ENCODE peak calls at places on chromosome 22, in nine cellular contexts. E is lung; J is HFF-Myc; O is H9; F is astrocyte of the spinal cord; M is Peyer's patch; K is GM13976; R is CD8-positive, alpha-beta T cell; L is thoracic aorta. Z is an unnamed sample.

GRCh38 chr22:48489551-48490512 is 1337.8 kb downstream of the BRD1 start:
- DNase-seq in O (peak), M (peak), F (peak), J (no peak), K (no peak), R (no peak), E (no peak), L (no peak), Z (no peak)

GRCh38 chr22:47695176-47695575 is 932.7 kb downstream of the TBC1D22A start:
- DNase-seq in L (no peak), K (no peak), E (no peak), R (no peak), O (no peak), F (no peak), J (no peak), M (no peak), Z (no peak)

GRCh38 chr22:45424241-45424731 is 10.8 kb downstream of the RIBC2 start:
- DNase-seq in L (no peak), R (no peak), O (no peak), F (no peak), J (no peak), E (peak), M (no peak), K (no peak), Z (no peak)

GRCh38 chr22:37661160-37661924 is 2.8 kb downstream of the PDXP start:
- DNase-seq in R (no peak), J (no peak), E (no peak), L (no peak), O (no peak), K (no peak), F (peak), M (no peak), Z (no peak)

GRCh38 chr22:26170112-26170492 is 840 bp downstream of the SEZ6L start:
- DNase-seq in M (no peak), F (no peak), J (no peak), R (no peak), L (no peak), E (no peak), K (peak), O (peak), Z (no peak)

GRCh38 chr22:41830174-41830573 is 2.7 kb upstream of the SREBF2 start:
- DNase-seq in F (no peak), J (no peak), L (no peak), E (no peak), K (no peak), M (no peak), O (peak), R (no peak), Z (no peak)

GRCh38 chr22:44431256-44431655 is 66.8 kb downstream of the RTL6 start:
- DNase-seq in E (no peak), O (no peak), F (no peak), L (no peak), J (no peak), R (no peak), K (peak), M (no peak), Z (no peak)

GRCh38 chr22:39928556-39929401 is 27.9 kb downstream of the GRAP2 start:
- DNase-seq in F (no peak), M (no peak), L (no peak), E (no peak), O (no peak), K (no peak), R (no peak), J (no peak), Z (no peak)

GRCh38 chr22:32693102-32693501 is 108.4 kb upstream of the TIMP3 start:
- DNase-seq in F (no peak), R (no peak), K (no peak), L (no peak), O (no peak), J (no peak), E (no peak), M (no peak), Z (no peak)

GRCh38 chr22:45091254-45091854 is 72.4 kb upstream of the NUP50 start:
- DNase-seq in J (no peak), M (peak), F (no peak), O (no peak), E (no peak), K (no peak), R (no peak), L (no peak), Z (no peak)

GRCh38 chr22:28874061-28874460 is 9.3 kb upstream of the ZNRF3 start:
- DNase-seq in M (no peak), O (no peak), L (no peak), E (no peak), K (no peak), F (no peak), J (no peak), R (no peak), Z (no peak)

GRCh38 chr22:41197808-41198585 is 7.1 kb upstream of the L3MBTL2 start:
- DNase-seq in K (no peak), E (no peak), L (no peak), F (no peak), O (no peak), R (no peak), J (no peak), M (peak), Z (no peak)

GRCh38 chr22:37184380-37184755 is 3.7 kb downstream of the C1QTNF6 start:
- DNase-seq in K (no peak), R (no peak), E (no peak), L (no peak), F (no peak), O (no peak), J (no peak), M (peak), Z (no peak)

GRCh38 chr22:27800250-27801131 is 1.1 kb downstream of the MN1 start:
- DNase-seq in M (no peak), K (no peak), R (no peak), J (no peak), E (no peak), O (no peak), F (peak), L (no peak), Z (no peak)

GRCh38 chr22:32810241-32811133 is 9.0 kb downstream of the TIMP3 start:
- DNase-seq in R (no peak), J (no peak), O (peak), M (no peak), E (no peak), L (no peak), K (no peak), F (no peak), Z (no peak)

GRCh38 chr22:48004936-48005335 is 1242.5 kb downstream of the TBC1D22A start:
- DNase-seq in M (no peak), E (no peak), O (no peak), R (no peak), L (no peak), K (no peak), J (no peak), F (no peak), Z (no peak)

GRCh38 chr22:38618258-38618657 is 37.9 kb downstream of the FAM227A start:
- DNase-seq in J (no peak), L (no peak), R (no peak), M (no peak), K (no peak), E (no peak), F (no peak), O (no peak), Z (no peak)

GRCh38 chr22:42945736-42946135 is 69.2 kb downstream of the PACSIN2 start:
- DNase-seq in F (no peak), J (no peak), O (no peak), E (no peak), K (no peak), M (no peak), R (no peak), L (no peak), Z (no peak)

GRCh38 chr22:17587631-17588030 is 24.3 kb downstream of the SLC25A18 start:
- DNase-seq in R (no peak), O (no peak), M (no peak), E (no peak), J (no peak), L (no peak), K (no peak), F (no peak), Z (no peak)

GRCh38 chr22:39266398-39267030 is 21.7 kb upstream of the PDGFB start:
- DNase-seq in J (no peak), M (no peak), K (peak), F (no peak), E (no peak), R (no peak), O (no peak), L (no peak), Z (no peak)

GRCh38 chr22:23233746-23234408 is 53.6 kb downstream of the BCR start:
- DNase-seq in E (no peak), L (no peak), F (peak), J (no peak), O (no peak), K (no peak), R (no peak), M (no peak), Z (no peak)

GRCh38 chr22:33529424-33530113 is 390.7 kb downstream of the LARGE1 start:
- DNase-seq in K (no peak), F (peak), E (no peak), R (no peak), L (no peak), J (no peak), M (no peak), O (no peak), Z (no peak)

GRCh38 chr22:21942407-21942895 is 10.2 kb downstream of the PPM1F start:
- DNase-seq in O (no peak), R (no peak), F (peak), E (peak), M (peak), K (no peak), J (peak), L (no peak), Z (no peak)

GRCh38 chr22:19713650-19714319 is 518 bp upstream of the SEPTIN5 start:
- DNase-seq in L (no peak), R (no peak), E (no peak), M (no peak), F (no peak), J (no peak), O (no peak), K (no peak), Z (no peak)

GRCh38 chr22:39959640-39960447 is at the start of gene TMA7B:
- DNase-seq in L (no peak), O (peak), J (peak), F (peak), M (no peak), E (no peak), K (no peak), R (no peak), Z (no peak)

GRCh38 chr22:45450931-45451651 is 37.6 kb downstream of the RIBC2 start:
- DNase-seq in L (no peak), J (peak), M (no peak), K (no peak), E (no peak), R (no peak), F (peak), O (no peak), Z (no peak)

GRCh38 chr22:19018256-19018655 is 82.2 kb upstream of the PRODH start:
- DNase-seq in R (no peak), J (no peak), F (no peak), M (no peak), O (no peak), E (no peak), K (no peak), L (no peak), Z (no peak)

GRCh38 chr22:29457730-29458129 is 19.3 kb downstream of the RFPL1 start:
- DNase-seq in F (peak), O (peak), K (peak), R (no peak), L (no peak), J (peak), M (no peak), E (peak), Z (no peak)

GRCh38 chr22:28237092-28237491 is 318.0 kb upstream of the PITPNB start:
- DNase-seq in L (no peak), O (no peak), K (no peak), F (no peak), J (no peak), R (no peak), M (no peak), E (no peak), Z (no peak)

DNA sequence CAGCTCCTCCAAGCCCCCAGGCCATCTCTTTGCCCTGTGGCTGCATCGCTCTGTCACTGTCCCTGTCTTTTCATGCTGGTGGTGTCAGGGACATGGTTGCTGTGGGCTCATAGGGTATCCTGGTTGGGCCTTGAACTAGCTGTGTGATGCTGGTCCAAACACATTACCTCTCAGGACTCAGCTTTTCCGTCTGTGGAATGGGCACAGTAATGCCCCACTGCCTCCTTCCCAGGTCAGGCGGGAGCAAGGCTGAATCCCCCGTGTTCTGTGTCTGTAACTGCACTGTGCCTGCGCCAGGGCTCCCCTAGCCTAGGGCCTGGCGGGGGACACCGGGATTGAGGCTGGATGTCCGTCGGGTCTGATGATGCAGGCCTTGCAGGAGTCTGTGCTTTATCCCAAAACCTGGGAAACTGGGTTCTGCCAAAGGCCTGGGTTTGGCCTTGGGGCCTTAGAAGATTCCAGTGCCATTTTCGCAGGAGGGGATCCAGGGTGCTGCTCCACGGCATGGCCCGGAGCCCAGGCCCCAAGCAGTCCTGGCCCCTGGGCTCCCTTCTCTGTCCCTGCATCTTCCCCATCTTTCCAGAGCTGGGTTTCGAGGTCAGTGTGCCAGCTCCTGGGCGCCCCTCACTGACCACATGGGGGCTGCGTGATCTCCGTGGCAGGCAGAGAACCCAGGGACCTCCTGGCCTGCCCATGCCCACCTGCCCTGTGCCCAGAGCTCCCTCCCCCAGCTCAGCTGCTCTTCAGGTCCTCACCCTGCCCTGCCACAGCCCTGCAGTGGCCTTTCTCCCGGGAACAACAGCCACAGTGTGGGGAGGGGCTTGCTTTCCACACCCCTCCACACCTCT is 32.7 kb upstream of the CELSR1 start:
- DNase-seq in K (no peak), R (no peak), J (no peak), F (no peak), O (no peak), M (peak), E (no peak), L (no peak), Z (no peak)
- TF ChIP-seq CTCF in K (no peak), R (no peak), J (no peak), F (no peak), O (no peak), M (no peak), E (no peak), L (no peak), Z (no peak)

GRCh38 chr22:50688448-50688847 is 15.8 kb downstream of the SHANK3 start:
- DNase-seq in E (no peak), K (no peak), M (peak), F (no peak), O (no peak), L (no peak), R (no peak), J (no peak), Z (no peak)

GRCh38 chr22:50694766-50695420 is 22.3 kb downstream of the SHANK3 start:
- DNase-seq in O (no peak), R (no peak), K (no peak), F (no peak), M (peak), J (no peak), L (no peak), E (no peak), Z (no peak)

GRCh38 chr22:50693462-50693861 is 20.8 kb downstream of the SHANK3 start:
- DNase-seq in L (no peak), O (no peak), F (no peak), R (no peak), E (no peak), K (no peak), M (no peak), J (no peak), Z (no peak)

GRCh38 chr22:50694099-50694498 is 21.5 kb downstream of the SHANK3 start:
- DNase-seq in M (no peak), R (no peak), O (no peak), L (no peak), F (peak), J (no peak), K (no peak), E (no peak), Z (no peak)

DNA sequence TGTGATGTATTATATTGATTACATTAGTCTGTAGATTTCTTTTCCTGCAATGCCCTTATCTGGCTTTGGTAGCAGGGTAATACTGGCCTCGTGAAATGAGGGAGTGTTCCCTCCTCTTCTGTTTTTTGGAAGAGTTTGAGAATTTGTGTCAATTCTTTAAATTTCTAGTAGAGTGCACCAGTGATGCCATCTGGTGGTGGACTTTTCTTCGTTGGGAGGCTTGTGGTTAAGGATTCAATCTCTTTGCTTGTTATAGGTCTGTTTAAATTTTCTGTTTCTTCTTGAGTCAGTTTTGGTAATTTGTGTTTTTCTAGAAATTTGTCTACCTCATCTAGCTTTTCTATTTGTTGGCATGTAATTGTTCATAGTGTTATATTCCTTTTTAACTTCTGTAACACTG is 18.9 kb downstream of the SHANK3 start:
- DNase-seq in J (peak), O (peak), M (no peak), E (no peak), F (peak), L (no peak), K (no peak), R (no peak), Z (no peak)
- TF ChIP-seq CTCF in J (peak), O (peak), M (no peak), E (no peak), F (peak), L (no peak), K (peak), R (peak), Z (peak)

DNA sequence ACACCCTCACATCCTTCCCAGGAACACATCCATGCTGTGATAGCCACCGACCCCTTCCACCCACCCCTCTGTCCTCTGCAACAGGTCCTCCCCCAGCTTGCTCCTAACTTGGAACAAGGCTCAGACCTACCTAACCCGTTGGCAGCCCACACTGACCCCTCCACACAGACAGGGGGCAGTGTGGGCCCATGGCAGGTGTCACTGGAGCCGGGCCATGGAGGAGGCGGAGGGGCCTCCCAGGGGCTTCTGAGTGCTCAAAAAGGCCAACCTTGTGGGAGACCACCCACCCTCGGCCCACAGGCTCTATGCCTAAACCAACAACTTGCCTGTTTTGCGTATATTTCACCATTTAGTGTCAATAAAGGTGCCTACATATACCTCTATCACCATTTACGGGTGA is 57.0 kb downstream of the CERK start:
- DNase-seq in L (no peak), M (no peak), F (no peak), R (no peak), K (peak), J (no peak), O (no peak), E (no peak), Z (no peak)
- TF ChIP-seq CTCF in L (no peak), M (no peak), F (peak), R (peak), K (peak), J (no peak), O (no peak), E (no peak), Z (no peak)

GRCh38 chr22:24925586-24926427 is 20.7 kb downstream of the LHFPL7 start:
- DNase-seq in O (peak), M (no peak), F (no peak), L (no peak), E (no peak), J (no peak), R (no peak), K (no peak), Z (no peak)
- TF ChIP-seq CTCF in O (peak), M (no peak), F (no peak), L (no peak), E (no peak), J (no peak), R (no peak), K (no peak), Z (no peak)

GRCh38 chr22:24497879-24498278 is 2.7 kb downstream of the UPB1 start:
- DNase-seq in O (no peak), R (no peak), M (no peak), F (no peak), E (no peak), J (no peak), K (no peak), L (no peak), Z (no peak)
- TF ChIP-seq CTCF in O (no peak), R (no peak), M (no peak), F (no peak), E (no peak), J (no peak), K (no peak), L (no peak), Z (no peak)

GRCh38 chr22:31036671-31037550 is 44.2 kb upstream of the SMTN start:
- DNase-seq in M (no peak), O (no peak), L (no peak), E (no peak), K (no peak), J (peak), F (no peak), R (no peak), Z (no peak)
- TF ChIP-seq CTCF in M (no peak), O (no peak), L (no peak), E (no peak), K (no peak), J (peak), F (no peak), R (no peak), Z (no peak)